ENCODE peak calls at places on chromosomes 16 and 17, in six cellular contexts. W, R, K, G, D and I are unnamed samples.

GRCh38 chr17:71959129-71959528 is 161.7 kb upstream of the SOX9 start:
- DNase-seq in D (no peak), K (no peak), R (peak; percentile 30), G (no peak), W (no peak), I (peak; percentile 27)

GRCh38 chr16:67016143-67016542 is 12.8 kb upstream of the CBFB start:
- DNase-seq in R (no peak), G (no peak), K (no peak), D (no peak), W (no peak), I (no peak)

GRCh38 chr17:17784599-17785264 is 52.1 kb downstream of the SREBF1 start:
- DNase-seq in K (no peak), D (no peak), W (peak; percentile 43), G (no peak), R (no peak), I (no peak)

GRCh38 chr16:47424846-47425245 is 36.0 kb downstream of the ITFG1 start:
- DNase-seq in K (no peak), G (no peak), W (no peak), D (no peak), R (no peak), I (no peak)

GRCh38 chr16:79821911-79822310 is 221.4 kb upstream of the MAF start:
- DNase-seq in D (no peak), G (no peak), R (no peak), K (no peak), W (peak; percentile 53), I (no peak)

GRCh38 chr16:76222087-76222486 is 55.1 kb upstream of the CNTNAP4 start:
- DNase-seq in K (no peak), R (no peak), W (no peak), D (no peak), G (no peak), I (no peak)

GRCh38 chr17:61694095-61694494 is 103.1 kb upstream of the NACA2 start:
- DNase-seq in K (no peak), R (no peak), G (no peak), W (no peak), D (no peak), I (no peak)

GRCh38 chr17:44569459-44569858 is 12.2 kb downstream of the FZD2 start:
- DNase-seq in G (no peak), R (no peak), D (no peak), W (no peak), K (no peak), I (peak; percentile 39)

GRCh38 chr17:10172241-10172741 is 26.1 kb downstream of the GAS7 start:
- DNase-seq in G (no peak), K (no peak), D (no peak), W (no peak), R (no peak), I (peak; percentile 26)

GRCh38 chr17:40124279-40125141 is 2.7 kb downstream of the MSL1 start:
- DNase-seq in G (no peak), D (no peak), W (no peak), K (no peak), R (peak; percentile 57), I (peak; percentile 45)

GRCh38 chr17:71633391-71633849 is 487.4 kb upstream of the SOX9 start:
- DNase-seq in R (peak; percentile 91), K (peak; percentile 20), D (peak; percentile 75), G (no peak), W (no peak), I (peak; percentile 88)

GRCh38 chr17:5793899-5794298 is 209.6 kb upstream of the NLRP1 start:
- DNase-seq in G (no peak), W (no peak), R (peak; percentile 57), D (no peak), K (no peak), I (peak; percentile 32)

GRCh38 chr16:17258848-17259713 is 211.7 kb downstream of the XYLT1 start:
- DNase-seq in R (no peak), G (no peak), K (no peak), D (peak; percentile 55), W (no peak), I (no peak)

GRCh38 chr17:1039511-1040215 is 42.7 kb downstream of the TIMM22 start:
- DNase-seq in D (peak; percentile 53), K (no peak), G (no peak), W (peak; percentile 75), R (peak; percentile 37), I (no peak)

GRCh38 chr16:89315791-89316581 is 98.5 kb downstream of the ZNF778 start:
- DNase-seq in W (peak; percentile 34), D (peak; percentile 41), R (peak; percentile 89), K (no peak), G (no peak), I (peak; percentile 66)

GRCh38 chr16:31371008-31371407 is 16.0 kb downstream of the ITGAX start:
- DNase-seq in G (no peak), W (no peak), D (no peak), R (no peak), K (no peak), I (no peak)

GRCh38 chr16:15932939-15933338 is 16.5 kb upstream of the ABCC1 start:
- DNase-seq in K (no peak), D (no peak), G (no peak), W (no peak), R (no peak), I (no peak)

GRCh38 chr17:42155614-42156045 is 841 bp upstream of the RAB5C start:
- DNase-seq in K (no peak), W (no peak), D (no peak), R (no peak), G (no peak), I (no peak)

GRCh38 chr16:88202207-88202745 is 180.5 kb upstream of the ZNF469 start:
- DNase-seq in K (no peak), G (no peak), R (no peak), D (no peak), W (no peak), I (no peak)

GRCh38 chr17:81813861-81814683 is 10.1 kb downstream of the GCGR start:
- DNase-seq in G (no peak), R (no peak), K (no peak), W (no peak), D (no peak), I (no peak)

GRCh38 chr17:1878419-1879121 is 48.8 kb downstream of the RPA1 start:
- DNase-seq in R (peak; percentile 40), W (no peak), G (no peak), K (no peak), D (no peak), I (no peak)

GRCh38 chr17:47286198-47286914 is 32.7 kb downstream of the ITGB3 start:
- DNase-seq in W (no peak), G (no peak), K (no peak), R (peak; percentile 79), D (no peak), I (no peak)

DNA sequence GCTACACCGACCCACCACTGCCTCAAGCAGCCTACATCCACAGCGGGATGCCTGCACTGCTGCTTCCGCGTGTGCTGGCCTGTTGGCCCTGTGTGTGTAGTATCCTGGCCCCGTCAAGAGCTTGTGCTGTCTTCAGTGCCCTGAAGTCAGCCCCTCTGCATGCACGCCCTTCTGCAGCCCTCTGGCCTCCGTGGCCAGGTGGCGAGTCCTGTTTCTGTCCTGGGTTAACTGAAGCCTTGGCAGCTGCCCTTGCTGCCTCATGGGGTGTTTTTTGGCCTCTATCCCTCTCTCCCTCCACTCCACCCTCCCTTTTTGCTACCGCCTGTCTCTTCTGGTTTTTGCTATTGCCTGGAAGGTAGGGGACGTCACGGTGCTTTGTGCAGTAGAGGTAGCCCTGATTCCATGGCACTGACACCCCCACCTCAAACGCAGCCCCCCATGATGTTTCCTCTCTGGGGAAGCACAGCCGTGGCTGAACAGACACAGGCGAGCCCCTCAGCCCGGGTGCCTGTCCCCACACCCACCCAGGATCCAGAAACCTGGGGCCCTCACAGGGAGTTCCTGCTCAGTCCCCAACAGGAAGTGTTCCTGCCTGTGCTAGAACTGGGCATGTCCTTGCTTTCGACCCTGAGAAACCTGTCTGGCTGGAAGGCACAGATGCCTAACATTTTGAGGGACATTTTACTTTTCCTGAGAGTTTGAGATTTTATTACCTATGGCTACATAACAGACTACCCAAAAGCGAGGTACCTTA is 18.8 kb upstream of the AMZ2 start:
- DNase-seq in G (no peak), K (no peak), W (no peak), R (no peak), D (no peak), I (no peak)
- H3K4me3 ChIP-seq in G (no peak overlapping the region), K (no peak overlapping the region), W (no peak overlapping the region), R (no peak overlapping the region), D (no peak overlapping the region), I (no peak overlapping the region)

DNA sequence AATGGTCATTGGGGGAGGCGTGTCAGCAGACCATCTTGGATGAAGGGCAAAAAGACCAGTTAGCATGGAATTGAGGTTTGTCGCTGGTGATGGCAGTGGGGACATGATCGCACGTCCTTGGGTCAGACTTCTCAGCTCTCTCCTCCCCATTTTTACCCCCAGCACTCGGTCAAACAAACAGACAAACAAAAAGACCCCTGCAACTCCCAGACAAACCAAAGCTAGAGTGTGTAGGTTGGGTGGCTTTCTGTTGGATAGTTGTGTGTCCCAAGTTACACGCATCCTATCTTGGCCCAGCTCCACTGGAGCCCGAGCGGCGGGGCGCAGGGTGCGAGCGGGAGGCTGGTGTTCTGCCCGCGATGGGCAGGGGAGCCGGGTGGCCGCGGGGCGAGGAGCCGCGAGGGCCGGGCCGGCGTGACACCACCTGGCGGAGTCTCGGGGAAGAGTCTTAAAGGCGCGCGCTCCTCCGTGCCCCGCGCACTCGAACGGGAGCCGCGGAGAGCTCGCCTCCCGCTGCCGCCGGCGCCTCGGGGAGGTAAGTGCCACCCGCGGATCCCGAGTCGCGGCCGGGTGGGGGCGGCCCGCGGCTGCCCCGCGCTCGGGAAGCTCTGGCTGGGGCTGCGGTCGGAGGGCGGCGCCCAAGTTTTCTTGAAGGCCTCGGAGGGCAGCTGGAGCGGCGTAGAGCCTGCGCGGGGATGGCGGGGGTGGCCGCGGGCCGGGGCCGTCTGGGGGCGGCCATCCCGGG is 18.5 kb upstream of the NTN1 start:
- DNase-seq in W (no peak), K (peak; percentile 55), D (no peak), R (no peak), G (no peak), I (no peak)
- TF ChIP-seq CTCF in W (no peak), K (peak; percentile 27), D (peak; percentile 40), R (no peak), G (peak; percentile 45), I (no peak)

DNA sequence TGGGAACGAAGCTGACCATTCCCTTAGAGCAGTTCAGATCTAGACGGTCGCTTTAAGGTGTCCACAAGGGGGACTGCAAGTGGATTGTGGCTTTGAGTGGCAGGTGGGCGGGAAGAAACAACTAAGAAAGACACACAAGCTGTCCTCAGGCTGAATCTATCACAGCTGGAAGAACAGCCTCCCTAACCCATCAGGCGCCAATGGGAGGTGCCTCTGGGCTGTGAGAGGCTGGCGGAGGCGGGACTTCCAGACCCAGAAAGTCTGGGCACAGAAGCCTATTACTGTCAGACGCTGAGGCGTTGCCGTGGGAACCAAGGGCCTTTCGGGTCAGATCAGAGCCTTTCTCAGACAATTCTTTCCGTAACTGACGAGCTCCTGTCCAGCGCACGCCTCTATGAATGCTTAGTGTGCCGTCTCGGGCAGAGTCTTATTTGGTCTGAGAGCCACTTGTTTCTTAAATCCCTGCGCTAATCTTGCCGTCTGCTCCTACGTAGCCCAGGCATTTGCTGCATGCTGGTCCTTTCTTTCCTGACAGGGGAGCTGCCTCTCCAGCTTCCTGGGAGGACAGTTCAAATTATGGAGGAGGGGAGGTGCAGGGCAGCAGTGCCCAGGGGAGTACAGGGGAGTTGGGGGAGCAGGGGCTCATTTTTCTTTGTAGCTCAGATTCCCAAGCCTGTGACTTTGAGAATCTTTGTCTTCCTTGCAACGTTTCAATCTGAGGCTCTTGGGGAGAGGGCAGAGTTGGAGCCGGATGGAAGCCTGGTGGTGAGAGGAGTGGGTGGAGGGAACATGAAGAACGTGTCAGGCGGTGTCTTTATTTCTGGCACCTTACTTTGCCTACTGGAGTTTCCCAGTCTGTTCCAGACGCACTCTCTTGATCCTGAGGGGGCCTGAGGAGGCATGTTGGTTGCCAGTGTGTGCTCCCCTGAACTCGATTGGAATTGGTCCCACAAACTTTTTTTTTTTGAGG is 618.7 kb downstream of the KCNJ18 start:
- DNase-seq in G (no peak), R (no peak), W (no peak), K (no peak), D (no peak), I (no peak)
- H3K4me3 ChIP-seq in G (no peak overlapping the region), R (no peak overlapping the region), W (no peak overlapping the region), K (no peak overlapping the region), D (no peak overlapping the region), I (no peak overlapping the region)

GRCh38 chr17:7886227-7887037 is 2.2 kb upstream of the CHD3 start:
- DNase-seq in W (peak; percentile 54), D (peak; percentile 51), K (peak; percentile 64), R (peak; percentile 16), G (no peak), I (peak; percentile 54)
- TF ChIP-seq CTCF in W (no peak), D (no peak), K (no peak), R (peak; percentile 26), G (no peak), I (no peak)